ENCODE peak calls at places on chromosome 10, in seven cellular contexts. T is H1, N is GM12878, U is WTC11, V is HCT116, M is HepG2, Q is K562. X is an unnamed sample.

GRCh38 chr10:92279297-92279696 is 11.6 kb downstream of the CPEB3 start:
- DNase-seq in N (no peak), T (no peak), U (no peak), Q (no peak), M (no peak), V (no peak), X (no peak)

GRCh38 chr10:1185911-1186692 is 129.9 kb downstream of the WDR37 start:
- DNase-seq in Q (no peak), T (no peak), N (no peak), U (peak; percentile 8), V (no peak), M (no peak), X (no peak)

GRCh38 chr10:79331709-79332108 is 15.6 kb upstream of the PPIF start:
- DNase-seq in N (peak; percentile 81), T (no peak), M (no peak), Q (peak; percentile 33), V (no peak), U (no peak), X (no peak)

GRCh38 chr10:5691786-5692185 is 7.1 kb downstream of the TASOR2 start:
- DNase-seq in V (no peak), N (no peak), M (no peak), Q (no peak), T (no peak), U (no peak), X (no peak)

GRCh38 chr10:58727633-58728032 is 215.0 kb downstream of the BICC1 start:
- DNase-seq in M (no peak), Q (no peak), T (no peak), V (no peak), N (no peak), U (no peak), X (no peak)

GRCh38 chr10:58266003-58266825 is 1.5 kb downstream of the IPMK start:
- DNase-seq in T (no peak), V (no peak), M (peak; percentile 53), U (no peak), N (no peak), Q (peak; percentile 60), X (no peak)

GRCh38 chr10:95315509-95315908 is 24.7 kb upstream of the PDLIM1 start:
- DNase-seq in N (no peak), Q (no peak), M (no peak), T (no peak), U (no peak), V (no peak), X (no peak)

GRCh38 chr10:102917314-102917961 is 656 bp upstream of the CNNM2 start:
- DNase-seq in N (no peak), M (peak; percentile 46), Q (peak; percentile 79), T (peak; percentile 91), U (peak; percentile 89), V (peak; percentile 55), X (peak; percentile 76)

GRCh38 chr10:78830062-78830974 is 238.4 kb upstream of the ZMIZ1 start:
- DNase-seq in V (no peak), M (no peak), U (no peak), T (no peak), Q (no peak), N (no peak), X (no peak)

GRCh38 chr10:126430512-126430911 is 42.2 kb upstream of the ADAM12 start:
- DNase-seq in Q (no peak), T (no peak), U (no peak), M (no peak), N (no peak), V (no peak), X (no peak)

GRCh38 chr10:624605-625334 is 64.7 kb downstream of the DIP2C start:
- DNase-seq in T (no peak), N (no peak), M (peak; percentile 69), Q (peak; percentile 58), V (no peak), U (peak; percentile 61), X (peak; percentile 47)

GRCh38 chr10:44932338-44933116 is 21.4 kb downstream of the TMEM72 start:
- DNase-seq in Q (peak; percentile 84), T (peak; percentile 99), U (peak; percentile 96), N (peak; percentile 53), V (peak; percentile 56), M (peak; percentile 76), X (peak; percentile 83)

DNA sequence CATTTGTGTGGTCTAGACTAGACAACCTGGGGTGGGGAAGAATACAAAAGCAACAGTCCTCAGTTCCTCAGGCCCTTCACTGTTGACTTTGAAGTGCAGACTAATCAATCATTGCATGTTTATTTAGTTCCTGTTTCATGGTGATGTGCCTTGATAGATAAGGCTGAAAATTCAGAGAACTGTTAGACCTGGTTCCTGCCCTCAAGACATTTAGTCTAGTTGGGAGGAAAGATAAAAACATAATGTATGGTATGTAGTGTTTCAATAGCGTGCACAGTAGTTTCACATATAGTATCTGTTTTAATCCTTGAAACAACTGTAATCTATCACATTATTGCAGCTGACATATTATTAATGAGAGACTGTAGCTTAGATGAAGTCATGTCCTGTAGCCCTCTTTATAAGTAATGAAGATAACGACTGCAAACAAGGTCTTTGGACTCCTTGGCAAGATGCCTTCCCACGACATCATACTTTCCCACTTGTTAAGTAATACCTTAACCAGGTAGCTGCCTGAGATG is 124.0 kb downstream of the CELF2 start:
- DNase-seq in M (peak; percentile 3), N (no peak), V (no peak), Q (peak; percentile 86), U (no peak), T (no peak), X (no peak)
- TF ChIP-seq SP1 in M (no peak), N (no peak), V (no peak), Q (no peak), U (no peak), T (no peak), X (no peak)

GRCh38 chr10:26475448-26475847 is 37.3 kb downstream of the APBB1IP start:
- DNase-seq in V (no peak), T (no peak), N (no peak), Q (no peak), M (no peak), U (no peak), X (no peak)

GRCh38 chr10:26481914-26482550 is 43.9 kb downstream of the APBB1IP start:
- DNase-seq in M (no peak), Q (no peak), U (no peak), T (no peak), N (no peak), V (no peak), X (no peak)

GRCh38 chr10:26479766-26480492 is 41.8 kb downstream of the APBB1IP start:
- DNase-seq in N (no peak), M (no peak), V (no peak), U (no peak), T (no peak), Q (no peak), X (no peak)

GRCh38 chr10:26480909-26481703 is 43.0 kb downstream of the APBB1IP start:
- DNase-seq in N (no peak), V (no peak), M (no peak), T (no peak), U (no peak), Q (no peak), X (no peak)

DNA sequence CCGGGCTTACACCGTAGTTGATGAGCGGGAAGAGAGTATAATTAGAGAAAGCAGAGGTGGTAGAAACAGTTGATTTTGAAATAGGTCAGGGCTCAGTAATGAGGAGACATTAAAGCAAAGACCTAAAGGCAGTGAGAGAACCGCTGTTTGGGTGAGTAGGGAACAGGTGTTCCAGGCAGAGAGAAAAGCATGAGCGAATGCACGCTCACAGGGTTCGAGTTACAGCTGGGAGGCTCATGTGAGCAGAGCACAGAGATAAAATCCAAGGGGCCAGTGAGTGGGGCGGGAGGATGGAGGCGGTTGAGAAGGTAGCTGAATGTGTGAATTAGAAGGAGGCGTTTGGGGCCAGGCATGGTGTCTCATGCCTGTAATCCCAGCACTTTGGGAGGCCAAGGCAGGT is 39.9 kb downstream of the APBB1IP start:
- DNase-seq in M (no peak), N (no peak), V (no peak), T (no peak), U (no peak), Q (no peak), X (no peak)
- TF ChIP-seq SP1 in M (no peak), N (no peak), V (no peak), T (no peak), U (no peak), Q (no peak), X (no peak)

DNA sequence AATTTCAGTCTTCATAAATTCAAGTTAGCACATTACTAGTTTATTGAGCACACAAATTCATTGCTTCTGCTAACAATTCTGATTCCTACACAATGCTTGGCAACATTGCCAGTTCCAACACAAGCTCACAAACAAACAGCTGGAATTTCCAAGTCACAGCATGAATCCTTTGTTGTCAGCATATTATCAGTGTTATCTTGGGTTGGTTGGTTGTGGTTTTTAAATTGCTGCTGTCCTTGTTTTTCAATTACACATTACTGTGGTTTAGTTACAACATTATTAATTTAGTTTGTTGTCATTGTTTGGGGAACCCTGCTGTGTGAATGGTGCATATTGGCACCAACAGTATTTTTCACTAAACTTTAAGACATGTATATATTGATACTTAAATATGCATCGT is 86.0 kb upstream of the ARID5B start:
- DNase-seq in V (no peak), Q (no peak), U (no peak), T (no peak), N (no peak), M (no peak), X (no peak)
- TF ChIP-seq SP1 in V (no peak), Q (no peak), U (no peak), T (no peak), N (no peak), M (no peak), X (no peak)

DNA sequence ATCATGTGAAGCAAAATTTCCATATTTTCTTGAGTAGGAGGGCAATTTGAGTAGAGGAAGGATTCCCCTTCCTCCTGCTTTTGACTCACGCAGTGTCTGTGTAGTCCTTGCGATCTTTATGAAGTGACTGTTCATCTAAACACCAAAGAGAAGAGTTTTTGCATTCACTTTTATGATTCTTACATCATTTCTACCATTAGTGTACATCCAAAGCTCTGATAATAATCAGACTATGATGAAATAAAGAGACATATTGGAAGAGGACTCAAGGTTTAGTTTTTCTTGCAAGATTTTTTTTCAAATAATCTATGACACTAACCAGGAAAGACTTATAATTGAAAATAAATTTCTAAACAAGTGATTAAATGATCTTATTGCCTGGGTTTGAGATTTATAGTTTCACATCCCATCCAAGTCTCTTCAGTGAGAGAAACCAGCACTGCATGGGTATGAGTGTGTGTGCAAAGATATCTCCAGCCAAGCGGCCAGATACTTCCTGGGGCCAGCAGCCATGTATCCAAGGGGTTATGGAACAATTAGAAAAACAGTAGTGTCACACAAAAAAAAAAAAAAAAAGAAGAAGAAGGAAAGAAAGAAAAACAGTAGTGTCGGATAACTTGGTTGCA is 2.0 kb upstream of the ACTA2 start:
- DNase-seq in Q (no peak), T (no peak), U (no peak), M (no peak), N (no peak), V (no peak), X (no peak)
- TF ChIP-seq SP1 in Q (no peak), T (no peak), U (no peak), M (no peak), N (no peak), V (no peak), X (no peak)

X was measured in HEK293T.